ENCODE peak calls at places on chromosome 5, in nine cellular contexts. P, X, M, O, E, B, V, C and S are unnamed samples.

GRCh38 chr5:180915924-180916323 is 17.0 kb downstream of the BTNL8 start:
- DNase-seq in P (no peak), X (no peak), M (no peak), O (no peak), E (no peak), B (no peak), V (no peak), C (no peak), S (no peak)

GRCh38 chr5:146622391-146622790 is 106.4 kb upstream of the GPR151 start:
- DNase-seq in P (no peak), X (no peak), M (no peak), O (no peak), E (no peak), B (no peak), V (peak; percentile 21), C (no peak), S (no peak)

GRCh38 chr5:80600943-80601693 is 31.0 kb upstream of the ANKRD34B start:
- DNase-seq in P (no peak), X (no peak), M (no peak), O (no peak), E (no peak), B (no peak), V (no peak), C (no peak), S (no peak)

GRCh38 chr5:175542232-175542965 is 64.0 kb downstream of the SFXN1 start:
- DNase-seq in P (no peak), X (peak; percentile 27), M (no peak), O (no peak), E (no peak), B (no peak), V (no peak), C (no peak), S (no peak)

GRCh38 chr5:6503342-6503741 is 54.7 kb downstream of the UBE2QL1 start:
- DNase-seq in P (no peak), X (no peak), M (no peak), O (no peak), E (no peak), B (no peak), V (no peak), C (no peak), S (no peak)

GRCh38 chr5:120072054-120072453 is 392.0 kb upstream of the PRR16 start:
- DNase-seq in P (no peak), X (no peak), M (no peak), O (no peak), E (no peak), B (no peak), V (no peak), C (no peak), S (no peak)

GRCh38 chr5:143641549-143641955 is 170.4 kb upstream of the HMHB1 start:
- DNase-seq in P (no peak), X (no peak), M (peak; percentile 16), O (no peak), E (no peak), B (peak; percentile 72), V (peak; percentile 66), C (no peak), S (no peak)

GRCh38 chr5:123093279-123094226 is 4.5 kb downstream of the PRDM6 start:
- DNase-seq in P (no peak), X (no peak), M (peak; percentile 51), O (no peak), E (no peak), B (no peak), V (no peak), C (no peak), S (no peak)

GRCh38 chr5:96254980-96255681 is 177.9 kb downstream of the PCSK1 start:
- DNase-seq in P (no peak), X (peak; percentile 31), M (no peak), O (peak; percentile 67), E (no peak), B (peak; percentile 97), V (peak; percentile 98), C (peak; percentile 41), S (no peak)

GRCh38 chr5:170971-171800 is 20.1 kb upstream of the LRRC14B start:
- DNase-seq in P (no peak), X (no peak), M (peak; percentile 62), O (no peak), E (no peak), B (no peak), V (no peak), C (no peak), S (peak; percentile 60)

GRCh38 chr5:88665750-88666215 is 217.2 kb downstream of the MEF2C start:
- DNase-seq in P (no peak), X (no peak), M (peak; percentile 38), O (no peak), E (no peak), B (no peak), V (peak; percentile 77), C (no peak), S (no peak)

GRCh38 chr5:62385816-62386400 is 17.8 kb downstream of the DIMT1 start:
- DNase-seq in P (no peak), X (no peak), M (no peak), O (peak; percentile 29), E (no peak), B (peak; percentile 23), V (peak; percentile 43), C (no peak), S (no peak)

GRCh38 chr5:123670981-123671557 is 159.1 kb downstream of the CSNK1G3 start:
- DNase-seq in P (no peak), X (peak; percentile 63), M (peak; percentile 68), O (peak; percentile 47), E (peak; percentile 60), B (peak; percentile 54), V (peak; percentile 19), C (peak; percentile 37), S (peak; percentile 48)

GRCh38 chr5:171426266-171426665 is 6.8 kb downstream of the FGF18 start:
- DNase-seq in P (peak; percentile 61), X (peak; percentile 7), M (no peak), O (no peak), E (no peak), B (no peak), V (no peak), C (no peak), S (no peak)

GRCh38 chr5:137624786-137625349 is 111.0 kb downstream of the KLHL3 start:
- DNase-seq in P (no peak), X (no peak), M (no peak), O (no peak), E (no peak), B (no peak), V (no peak), C (no peak), S (no peak)

GRCh38 chr5:74212336-74212735 is 428.2 kb downstream of the ENC1 start:
- DNase-seq in P (no peak), X (no peak), M (peak; percentile 16), O (peak; percentile 48), E (peak; percentile 41), B (peak; percentile 42), V (no peak), C (no peak), S (no peak)

GRCh38 chr5:37814699-37815098 is 25.1 kb downstream of the GDNF start:
- DNase-seq in P (no peak), X (no peak), M (no peak), O (peak; percentile 57), E (no peak), B (no peak), V (peak; percentile 84), C (no peak), S (no peak)

GRCh38 chr5:59496524-59497134 is 396.9 kb downstream of the PDE4D start:
- DNase-seq in P (no peak), X (no peak), M (peak; percentile 8), O (peak; percentile 27), E (peak; percentile 35), B (peak; percentile 37), V (no peak), C (no peak), S (no peak)

GRCh38 chr5:11785771-11786342 is 118.4 kb downstream of the CTNND2 start:
- DNase-seq in P (no peak), X (no peak), M (no peak), O (peak; percentile 52), E (no peak), B (no peak), V (no peak), C (no peak), S (no peak)

GRCh38 chr5:178426326-178427130 is 163.7 kb downstream of the COL23A1 start:
- DNase-seq in P (peak; percentile 63), X (no peak), M (no peak), O (no peak), E (no peak), B (no peak), V (no peak), C (no peak), S (no peak)

GRCh38 chr5:15794117-15794985 is 294.4 kb downstream of the FBXL7 start:
- DNase-seq in P (no peak), X (no peak), M (no peak), O (no peak), E (no peak), B (peak; percentile 15), V (peak; percentile 23), C (no peak), S (no peak)
- TF ChIP-seq CTCF in P (peak; percentile 52), X (no peak), M (no peak), O (no peak), E (no peak), B (peak; percentile 32), V (peak; percentile 16), C (no peak), S (peak; percentile 46)

DNA sequence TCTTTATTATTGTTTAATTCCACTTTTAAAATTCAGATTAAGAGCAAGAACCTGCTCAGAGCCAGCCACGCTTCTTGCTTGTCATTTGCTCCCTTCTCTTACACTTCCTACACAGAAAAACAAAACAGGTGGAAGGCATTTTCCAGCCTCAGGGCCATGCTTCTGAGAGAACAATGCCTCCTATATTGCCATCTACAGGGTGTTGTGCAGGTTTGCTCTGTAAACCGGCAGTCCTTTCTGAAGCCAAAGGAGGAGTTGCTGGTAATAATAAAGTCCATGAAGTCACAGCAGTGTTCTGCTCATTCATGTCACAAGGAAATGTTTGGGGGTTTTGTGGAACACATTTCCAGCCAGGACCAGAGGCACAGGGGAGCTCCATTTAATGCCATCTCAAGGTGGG is 16.1 kb upstream of the PRLR start:
- DNase-seq in P (no peak), X (no peak), M (no peak), O (no peak), E (no peak), B (no peak), V (no peak), C (no peak), S (no peak)
- TF ChIP-seq CTCF in P (peak; percentile 50), X (no peak), M (peak; percentile 16), O (no peak), E (no peak), B (peak; percentile 3), V (no peak), C (no peak), S (no peak)

DNA sequence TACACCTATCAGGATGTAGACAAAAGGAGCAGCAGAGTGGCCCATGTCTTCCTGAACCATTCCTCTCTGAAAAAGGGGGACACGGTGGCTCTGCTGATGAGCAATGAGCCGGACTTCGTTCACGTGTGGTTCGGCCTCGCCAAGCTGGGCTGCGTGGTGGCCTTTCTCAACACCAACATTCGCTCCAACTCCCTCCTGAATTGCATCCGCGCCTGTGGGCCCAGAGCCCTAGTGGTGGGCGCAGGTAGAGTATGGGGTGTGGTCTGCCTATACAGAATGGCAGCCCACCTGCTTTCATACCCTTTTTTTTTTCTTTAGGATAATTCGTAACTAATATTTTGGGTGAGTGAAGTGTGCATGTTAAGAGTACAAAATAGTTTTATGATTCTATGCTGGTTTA is 1.1 kb downstream of the SLC27A6 start:
- DNase-seq in P (no peak), X (no peak), M (no peak), O (no peak), E (no peak), B (no peak), V (no peak), C (no peak), S (no peak)
- TF ChIP-seq CTCF in P (peak; percentile 42), X (no peak), M (no peak), O (no peak), E (no peak), B (no peak), V (no peak), C (no peak), S (no peak)

GRCh38 chr5:141402553-141403328 is at the start of gene PCDHGA9:
- DNase-seq in P (peak; percentile 58), X (no peak), M (no peak), O (peak; percentile 73), E (no peak), B (peak; percentile 37), V (peak; percentile 24), C (no peak), S (no peak)
- TF ChIP-seq CTCF in P (peak; percentile 48), X (no peak), M (no peak), O (peak; percentile 83), E (no peak), B (peak; percentile 42), V (peak; percentile 49), C (no peak), S (peak; percentile 16)